ENCODE peak calls at places on chromosomes 5 and 9, in five cellular contexts. A is right atrium auricular region; M is sigmoid colon; D is naive thymus-derived CD4-positive, alpha-beta T cell; I is CD8-positive, alpha-beta memory T cell. Q is an unnamed sample.

GRCh38 chr9:136023401-136024225 is 62.4 kb upstream of the UBAC1 start:
- DNase-seq in D (no peak), M (peak; percentile 89), I (no peak), A (no peak), Q (peak; percentile 76)

GRCh38 chr9:129569506-129570449 is 51.1 kb downstream of the C9orf50 start:
- DNase-seq in D (no peak), A (no peak), M (no peak), I (no peak), Q (no peak)

GRCh38 chr9:17082343-17082742 is 52.5 kb upstream of the CNTLN start:
- DNase-seq in A (no peak), D (no peak), I (no peak), M (peak; percentile 73), Q (no peak)

GRCh38 chr9:6959275-6960000 is 201.7 kb downstream of the KDM4C start:
- DNase-seq in M (no peak), I (no peak), A (no peak), D (no peak), Q (no peak)

GRCh38 chr5:17444496-17444895 is 53.5 kb upstream of the TAF11L2 start:
- DNase-seq in M (no peak), A (no peak), I (no peak), D (no peak), Q (no peak)

GRCh38 chr5:218457-219289 is 553 bp downstream of the SDHA start:
- DNase-seq in M (no peak), A (no peak), D (peak; percentile 11), I (peak; percentile 8), Q (peak; percentile 91)

GRCh38 chr9:846852-847251 is 5.4 kb downstream of the DMRT1 start:
- DNase-seq in A (no peak), M (no peak), I (no peak), D (no peak), Q (no peak)

GRCh38 chr9:77954018-77954417 is 77.6 kb downstream of the GNAQ start:
- DNase-seq in A (no peak), D (no peak), I (no peak), M (no peak), Q (no peak)

GRCh38 chr9:129320575-129321311 is 142.7 kb upstream of the IER5L start:
- DNase-seq in M (peak; percentile 80), A (peak; percentile 80), I (peak; percentile 29), D (peak; percentile 81), Q (peak; percentile 86)

GRCh38 chr5:168188182-168188581 is 103.3 kb upstream of the WWC1 start:
- DNase-seq in I (no peak), M (no peak), D (no peak), A (no peak), Q (no peak)

GRCh38 chr5:101678494-101679193 is 617.4 kb downstream of the SLCO4C1 start:
- DNase-seq in D (peak; percentile 12), M (peak; percentile 64), I (no peak), A (peak; percentile 64), Q (no peak)

GRCh38 chr9:32969270-32969669 is 32.2 kb downstream of the APTX start:
- DNase-seq in A (no peak), D (no peak), M (no peak), I (no peak), Q (no peak)

GRCh38 chr5:93886917-93887361 is 145.5 kb upstream of the POU5F2 start:
- DNase-seq in D (no peak), A (no peak), I (no peak), M (no peak), Q (no peak)

GRCh38 chr5:156892223-156892622 is 42.1 kb downstream of the PPP1R2B start:
- DNase-seq in A (no peak), I (no peak), D (peak; percentile 16), M (no peak), Q (no peak)
- H3K4me1 ChIP-seq in A (no peaks in the 10 kb centered on the region), I (peaks cover 17% of the 10 kb centered on the region), D (no peaks in the 10 kb centered on the region), M (no peaks in the 10 kb centered on the region), Q (no peaks in the 10 kb centered on the region)

GRCh38 chr5:139759219-139759721 is 36.3 kb upstream of the PSD2 start:
- DNase-seq in I (no peak), A (no peak), M (no peak), D (no peak), Q (no peak)

GRCh38 chr5:139761057-139761450 is 34.6 kb upstream of the PSD2 start:
- DNase-seq in I (no peak), M (no peak), A (no peak), D (no peak), Q (no peak)

GRCh38 chr5:139760066-139761056 is 35.2 kb upstream of the PSD2 start:
- DNase-seq in M (no peak), I (no peak), A (no peak), D (no peak), Q (no peak)

GRCh38 chr5:139757727-139758509 is 37.7 kb upstream of the PSD2 start:
- DNase-seq in I (no peak), D (no peak), M (no peak), A (no peak), Q (no peak)

DNA sequence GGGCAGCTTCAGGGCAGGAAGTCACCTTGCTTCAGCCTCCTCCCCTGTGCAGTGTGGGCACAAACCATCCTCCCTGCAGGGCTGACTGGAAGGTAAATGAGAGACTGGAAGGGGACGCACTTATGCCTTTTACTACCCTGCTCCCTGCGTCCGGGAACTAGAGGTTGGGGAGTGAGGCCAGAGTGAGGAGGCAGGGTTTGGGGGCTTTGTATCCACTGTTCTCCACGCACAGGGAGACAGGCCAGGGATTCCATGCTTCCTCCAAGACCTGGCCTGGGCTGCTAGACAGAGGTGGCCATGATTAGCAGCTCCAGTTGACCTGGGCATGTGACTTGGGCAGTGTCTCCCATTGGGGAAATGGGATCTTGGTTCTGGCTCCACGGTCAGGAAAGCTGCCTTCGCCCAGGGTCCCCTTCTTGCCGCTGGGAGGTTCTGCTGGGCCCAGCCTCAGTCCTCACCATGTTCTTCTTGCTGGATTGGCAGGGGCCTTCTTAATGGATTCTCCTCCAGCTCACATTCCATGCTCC is 37.0 kb upstream of the PSD2 start:
- DNase-seq in M (no peak), I (no peak), D (no peak), A (no peak), Q (no peak)
- H3K27me3 ChIP-seq in M (peaks cover 46% of the 10 kb centered on the region), I (peaks cover 22% of the 10 kb centered on the region), D (peaks cover 14% of the 10 kb centered on the region), A (peaks cover 14% of the 10 kb centered on the region), Q (peaks cover 24% of the 10 kb centered on the region)

DNA sequence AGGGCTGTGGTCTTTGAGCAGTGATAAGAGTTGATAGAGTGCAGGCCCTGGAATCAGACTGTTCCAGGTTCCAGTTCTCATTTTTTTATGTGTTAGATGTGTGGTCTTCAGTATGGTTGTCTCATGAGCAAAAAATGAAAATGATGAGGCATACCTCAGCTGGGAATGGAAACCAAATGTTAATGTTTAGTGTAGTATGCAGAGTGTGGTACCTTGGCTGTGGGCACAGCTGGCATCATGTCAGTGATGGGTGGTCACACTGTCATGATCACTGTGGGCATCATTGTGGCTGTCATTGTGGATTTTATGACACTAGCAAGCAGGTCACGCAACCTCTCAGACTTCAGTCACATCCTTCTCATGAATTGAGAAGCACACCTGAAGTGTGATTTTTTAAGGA is 6.4 kb downstream of the ABLIM3 start:
- DNase-seq in I (no peak), M (no peak), D (no peak), A (no peak), Q (no peak)
- H3K9me3 ChIP-seq in I (no peaks in the 10 kb centered on the region), M (no peaks in the 10 kb centered on the region), D (no peaks in the 10 kb centered on the region), A (no peaks in the 10 kb centered on the region), Q (no peaks in the 10 kb centered on the region)

DNA sequence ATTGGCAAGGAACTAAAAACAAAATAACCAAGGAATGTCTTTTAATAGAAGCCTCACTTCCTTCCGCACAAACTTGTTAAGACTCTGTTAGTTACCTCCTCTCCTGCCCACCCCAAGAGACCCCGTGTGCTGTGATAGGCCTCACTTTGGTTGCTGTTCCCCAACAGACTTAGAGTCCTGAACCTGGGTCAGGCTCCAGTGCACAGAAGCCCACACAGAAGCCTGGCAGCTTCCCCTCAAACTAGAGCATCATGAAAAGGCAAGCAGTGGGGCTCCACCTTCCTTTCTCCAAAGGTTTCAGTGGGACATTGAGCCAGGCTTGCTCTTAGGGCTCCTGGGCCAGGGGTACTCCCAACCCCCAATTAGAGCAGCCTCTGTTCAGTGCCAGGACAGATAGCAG is 230.5 kb downstream of the ESM1 start:
- DNase-seq in I (no peak), D (no peak), A (no peak), M (no peak), Q (peak; percentile 85)
- H3K4me1 ChIP-seq in I (peaks cover 17% of the 10 kb centered on the region), D (peaks cover 14% of the 10 kb centered on the region), A (no peaks in the 10 kb centered on the region), M (peaks cover 10% of the 10 kb centered on the region), Q (peaks cover 43% of the 10 kb centered on the region)

DNA sequence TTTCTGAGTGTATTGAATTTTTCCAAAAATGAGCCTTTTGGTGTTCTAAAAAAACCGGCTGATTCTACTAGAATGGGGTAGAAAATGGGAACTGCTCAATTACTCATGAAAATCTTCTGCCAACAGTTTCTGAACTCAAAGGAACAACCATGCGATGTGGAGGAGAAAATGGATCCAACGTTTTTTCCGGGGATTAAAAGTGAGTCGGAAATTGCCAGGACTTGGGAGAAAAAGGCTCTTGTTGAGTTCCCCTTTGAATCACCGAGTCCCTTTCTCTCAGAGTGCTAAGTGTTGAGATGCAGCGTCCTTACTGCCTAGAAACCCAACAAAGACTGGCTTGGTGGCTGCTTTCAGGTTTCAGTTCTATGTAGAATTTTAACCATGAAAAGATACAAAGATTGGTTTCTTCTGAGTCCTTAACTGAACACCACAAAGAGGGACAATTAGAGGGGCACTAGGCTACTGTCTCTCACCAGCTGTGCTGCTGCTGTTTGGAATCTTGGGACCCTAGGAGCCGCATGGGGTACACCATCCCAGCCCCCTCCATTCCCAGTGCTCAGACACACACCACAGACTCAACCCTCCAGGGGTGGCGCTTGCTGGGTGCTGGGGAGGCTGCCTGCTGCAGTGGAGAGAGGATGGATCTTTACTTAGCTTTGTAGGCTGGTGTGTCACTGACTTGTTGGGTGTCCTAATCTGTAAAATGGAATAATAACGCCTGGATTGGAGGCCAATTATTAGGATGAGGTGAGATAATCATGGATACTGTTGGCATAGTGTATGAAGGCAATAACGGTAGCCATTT is 21.5 kb upstream of the NEUROG1 start:
- DNase-seq in M (peak; percentile 42), A (no peak), D (no peak), I (no peak), Q (peak; percentile 40)
- H3K27me3 ChIP-seq in M (peaks cover 39% of the 10 kb centered on the region), A (no peaks in the 10 kb centered on the region), D (peaks cover 4% of the 10 kb centered on the region), I (no peaks in the 10 kb centered on the region), Q (peaks cover 11% of the 10 kb centered on the region)

DNA sequence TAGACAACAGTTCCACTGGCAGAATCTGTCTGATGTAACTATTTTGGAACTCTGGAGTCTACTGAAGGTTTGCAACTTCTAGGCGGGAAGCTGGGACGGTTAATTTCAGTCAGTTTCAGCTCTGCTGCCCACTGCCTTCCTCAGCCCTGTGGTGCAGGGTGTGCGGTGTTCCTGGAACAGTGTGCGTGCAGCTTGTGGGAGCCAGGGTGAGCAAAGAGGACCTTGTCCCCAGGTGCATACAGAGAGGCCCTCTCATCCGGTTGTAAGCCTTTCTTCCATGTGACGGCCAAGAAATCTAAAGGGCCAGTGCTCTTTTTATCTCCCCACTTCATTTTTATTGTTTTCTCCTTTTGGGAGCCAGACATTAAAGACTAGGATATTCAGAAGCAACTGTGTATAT is 114.6 kb downstream of the EHMT1 start:
- DNase-seq in I (no peak), A (no peak), D (no peak), M (no peak), Q (no peak)
- H3K9me3 ChIP-seq in I (peaks cover 14% of the 10 kb centered on the region), A (peaks cover 9% of the 10 kb centered on the region), D (no peaks in the 10 kb centered on the region), M (no peaks in the 10 kb centered on the region), Q (no peaks in the 10 kb centered on the region)